ENCODE peak calls at places on chromosome 14, in seven cellular contexts. H is WTC11, T is MM.1S, R is nephron progenitor cell, G is MCF 10A, A is activated T-cell treated with anti-CD3 and anti-CD28 coated beads for 24 hours, S is G401. J is an unnamed sample.
A peak's percentile ranks its signal among the peaks of the same experiment; 100 is the strongest.

GRCh38 chr14:61469771-61470170 is 148.4 kb downstream of the PRKCH start:
- DNase-seq in A (no peak), T (no peak), G (no peak), S (no peak), H (no peak), R (no peak), J (no peak)

GRCh38 chr14:68891851-68892660 is 87.0 kb downstream of the ACTN1 start:
- DNase-seq in S (no peak), R (no peak), G (no peak), T (no peak), H (no peak), A (no peak), J (no peak)

GRCh38 chr14:55353686-55354467 is 57.8 kb downstream of the ATG14 start:
- DNase-seq in A (no peak), T (no peak), S (no peak), G (no peak), R (no peak), H (no peak), J (no peak)

GRCh38 chr14:86766469-86766868 is 1226.5 kb downstream of the GALC start:
- DNase-seq in S (no peak), R (no peak), T (no peak), H (no peak), A (no peak), G (peak; percentile 80), J (no peak)

GRCh38 chr14:97120204-97121120 is 323.3 kb downstream of the VRK1 start:
- DNase-seq in H (no peak), A (peak; percentile 55), G (peak; percentile 20), T (no peak), R (no peak), S (no peak), J (peak; percentile 35)

GRCh38 chr14:91380610-91381371 is 36.8 kb downstream of the CCDC88C start:
- DNase-seq in G (peak; percentile 46), A (no peak), R (no peak), T (no peak), S (no peak), H (no peak), J (no peak)

GRCh38 chr14:104827173-104828055 is 26.5 kb downstream of the ZBTB42 start:
- DNase-seq in G (no peak), R (peak; percentile 73), T (peak; percentile 29), S (peak; percentile 12), H (peak; percentile 93), A (peak; percentile 30), J (peak; percentile 44)

GRCh38 chr14:74574092-74574438 is 38.0 kb downstream of the LTBP2 start:
- DNase-seq in T (no peak), S (no peak), R (no peak), G (no peak), A (no peak), H (no peak), J (no peak)

GRCh38 chr14:66440806-66441205 is 45.4 kb upstream of the CCDC196 start:
- DNase-seq in G (no peak), A (no peak), T (no peak), S (no peak), H (no peak), R (no peak), J (no peak)

GRCh38 chr14:92898732-92899131 is 24.2 kb upstream of the CHGA start:
- DNase-seq in S (no peak), A (no peak), R (no peak), H (no peak), G (no peak), T (no peak), J (no peak)

GRCh38 chr14:105465209-105466031 is 9.2 kb upstream of the CRIP2 start:
- DNase-seq in S (no peak), T (no peak), R (no peak), A (no peak), G (no peak), H (peak; percentile 43), J (no peak)

GRCh38 chr14:103558071-103558882 is 4.2 kb downstream of the BAG5 start:
- DNase-seq in G (no peak), A (no peak), R (no peak), H (no peak), S (no peak), T (no peak), J (no peak)

GRCh38 chr14:75697371-75697770 is 36.3 kb downstream of the TTLL5 start:
- DNase-seq in G (no peak), T (no peak), R (no peak), A (no peak), S (no peak), H (no peak), J (no peak)

GRCh38 chr14:31445703-31446102 is 11.6 kb downstream of the DTD2 start:
- DNase-seq in R (no peak), T (no peak), G (no peak), A (no peak), S (no peak), H (no peak), J (no peak)

GRCh38 chr14:55389330-55389729 is 22.3 kb downstream of the ATG14 start:
- DNase-seq in H (no peak), T (no peak), G (no peak), R (no peak), S (no peak), A (no peak), J (no peak)

GRCh38 chr14:85058170-85058569 is 471.8 kb upstream of the FLRT2 start:
- DNase-seq in G (peak; percentile 5), T (no peak), R (no peak), A (no peak), H (no peak), S (no peak), J (no peak)

GRCh38 chr14:104708606-104709268 is 15.3 kb upstream of the ADSS1 start:
- DNase-seq in H (peak; percentile 90), R (peak; percentile 85), A (peak; percentile 58), S (peak; percentile 50), G (peak; percentile 72), T (peak; percentile 53), J (peak; percentile 58)

GRCh38 chr14:68809524-68809923 is 16.7 kb upstream of the ZFP36L1 start:
- DNase-seq in T (no peak), A (no peak), G (no peak), H (no peak), S (no peak), R (no peak), J (no peak)

GRCh38 chr14:92710001-92710341 is 38.5 kb downstream of the LGMN start:
- DNase-seq in T (no peak), H (no peak), R (no peak), A (no peak), S (no peak), G (no peak), J (no peak)

GRCh38 chr14:87491816-87492215 is 501.2 kb downstream of the GALC start:
- DNase-seq in A (no peak), H (no peak), R (no peak), T (no peak), S (no peak), G (no peak), J (no peak)

GRCh38 chr14:104299993-104300761 is 161.8 kb downstream of the KIF26A start:
- DNase-seq in A (no peak), R (no peak), G (no peak), H (no peak), S (no peak), T (no peak), J (no peak)

GRCh38 chr14:64279719-64280668 is 14.2 kb downstream of the ESR2 start:
- DNase-seq in H (no peak), T (no peak), S (no peak), R (no peak), G (no peak), A (no peak), J (no peak)

GRCh38 chr14:69471916-69472315 is 12.6 kb upstream of the PLEKHD1 start:
- DNase-seq in H (no peak), S (no peak), G (no peak), A (no peak), R (no peak), T (no peak), J (no peak)

GRCh38 chr14:94342334-94342934 is 19.3 kb upstream of the SERPINA6 start:
- DNase-seq in T (no peak), S (peak; percentile 32), R (no peak), G (peak; percentile 100), H (no peak), A (no peak), J (no peak)

GRCh38 chr14:89365071-89365801 is 51.8 kb downstream of the FOXN3 start:
- DNase-seq in S (no peak), R (no peak), H (no peak), G (no peak), T (peak; percentile 6), A (peak; percentile 54), J (peak; percentile 67)

GRCh38 chr14:23056257-23056955 is 914 bp downstream of the CDH24 start:
- DNase-seq in R (peak; percentile 81), S (peak; percentile 67), A (peak; percentile 51), G (peak; percentile 74), T (peak; percentile 64), H (peak; percentile 81), J (peak; percentile 61)

GRCh38 chr14:60488175-60488574 is 2.3 kb upstream of the C14orf39 start:
- DNase-seq in S (no peak), T (no peak), A (no peak), H (no peak), R (no peak), G (no peak), J (no peak)

GRCh38 chr14:61090432-61091216 is 109.6 kb downstream of the SLC38A6 start:
- DNase-seq in T (no peak), S (no peak), R (no peak), A (no peak), H (no peak), G (no peak), J (no peak)

GRCh38 chr14:102028733-102029132 is 58.1 kb downstream of the HSP90AA1 start:
- DNase-seq in S (no peak), R (no peak), H (no peak), T (no peak), G (peak; percentile 20), A (no peak), J (no peak)

GRCh38 chr14:105337966-105338365 is 23.4 kb downstream of the PACS2 start:
- DNase-seq in S (peak; percentile 19), R (peak; percentile 26), G (no peak), T (no peak), H (no peak), A (no peak), J (no peak)

GRCh38 chr14:93954900-93955891 is 21.2 kb downstream of the ASB2 start:
- DNase-seq in A (no peak), T (no peak), H (no peak), R (no peak), S (no peak), G (no peak), J (no peak)

GRCh38 chr14:28661171-28661772 is 105.3 kb upstream of the FOXG1 start:
- DNase-seq in R (no peak), A (no peak), G (peak; percentile 55), S (no peak), H (no peak), T (no peak), J (no peak)

GRCh38 chr14:71541271-71541670 is 391.0 kb upstream of the RGS6 start:
- DNase-seq in T (no peak), S (no peak), H (no peak), A (no peak), G (no peak), R (no peak), J (no peak)

GRCh38 chr14:21308479-21309237 is 28.8 kb downstream of the RPGRIP1 start:
- DNase-seq in R (peak; percentile 70), T (peak; percentile 92), H (peak; percentile 87), A (peak; percentile 75), S (peak; percentile 95), G (peak; percentile 97), J (peak; percentile 90)

GRCh38 chr14:98208943-98209342 is 1063.1 kb downstream of the BCL11B start:
- DNase-seq in T (no peak), A (no peak), H (no peak), G (no peak), S (no peak), R (no peak), J (no peak)

GRCh38 chr14:100025111-100025510 is 40.1 kb upstream of the EVL start:
- DNase-seq in S (no peak), A (no peak), R (no peak), G (peak; percentile 65), T (peak; percentile 6), H (peak; percentile 64), J (peak; percentile 21)

GRCh38 chr14:36748814-36749213 is 87.2 kb downstream of the PAX9 start:
- DNase-seq in R (no peak), S (no peak), H (no peak), T (no peak), G (no peak), A (no peak), J (no peak)

GRCh38 chr14:88559852-88560251 is 3.0 kb upstream of the ZC3H14 start:
- DNase-seq in H (no peak), A (no peak), T (peak; percentile 27), G (peak; percentile 29), R (no peak), S (peak; percentile 50), J (no peak)